ENCODE peak calls at places on chromosomes 13 and 19, in seven cellular contexts. One of them, this sample, is unnamed.

GRCh38 chr13:113724780-113725315 is 34.2 kb upstream of the TMEM255B start:
- DNase-seq in GM12878: peak
- DNase-seq in H1: no peak
- DNase-seq in SK-N-SH: peak
- DNase-seq in GM12891: peak
- DNase-seq in HepG2: peak
- DNase-seq in K562: peak
- DNase-seq in this sample: peak

GRCh38 chr13:113373811-113374485 is 10.0 kb upstream of the GRTP1 start:
- DNase-seq in K562: no peak
- DNase-seq in GM12891: no peak
- DNase-seq in GM12878: no peak
- DNase-seq in H1: no peak
- DNase-seq in SK-N-SH: no peak
- DNase-seq in HepG2: no peak
- DNase-seq in this sample: no peak

GRCh38 chr13:80131204-80131603 is 209.7 kb downstream of the SPRY2 start:
- DNase-seq in SK-N-SH: peak
- DNase-seq in K562: no peak
- DNase-seq in HepG2: no peak
- DNase-seq in H1: no peak
- DNase-seq in GM12891: no peak
- DNase-seq in GM12878: no peak
- DNase-seq in this sample: no peak

GRCh38 chr19:38549061-38549460 is 68.7 kb downstream of the MAP4K1 start:
- DNase-seq in GM12891: no peak
- DNase-seq in K562: no peak
- DNase-seq in GM12878: no peak
- DNase-seq in SK-N-SH: no peak
- DNase-seq in HepG2: no peak
- DNase-seq in H1: no peak
- DNase-seq in this sample: no peak

GRCh38 chr19:34096020-34096915 is 76.0 kb upstream of the LSM14A start:
- DNase-seq in K562: peak
- DNase-seq in GM12891: no peak
- DNase-seq in GM12878: no peak
- DNase-seq in SK-N-SH: peak
- DNase-seq in HepG2: peak
- DNase-seq in H1: no peak
- DNase-seq in this sample: no peak

GRCh38 chr13:50213526-50213925 is 198.3 kb downstream of the KCNRG start:
- DNase-seq in GM12891: no peak
- DNase-seq in SK-N-SH: no peak
- DNase-seq in GM12878: no peak
- DNase-seq in K562: no peak
- DNase-seq in H1: no peak
- DNase-seq in HepG2: no peak
- DNase-seq in this sample: no peak

GRCh38 chr13:48492123-48493075 is 40.5 kb downstream of the RCBTB2 start:
- DNase-seq in GM12878: peak
- DNase-seq in K562: no peak
- DNase-seq in H1: no peak
- DNase-seq in SK-N-SH: no peak
- DNase-seq in HepG2: no peak
- DNase-seq in GM12891: no peak
- DNase-seq in this sample: no peak

GRCh38 chr13:93169980-93170379 is 56.6 kb upstream of the GPC6 start:
- DNase-seq in GM12878: no peak
- DNase-seq in GM12891: no peak
- DNase-seq in K562: no peak
- DNase-seq in SK-N-SH: no peak
- DNase-seq in HepG2: peak
- DNase-seq in H1: no peak
- DNase-seq in this sample: no peak

GRCh38 chr19:46020819-46021125 is 2.1 kb downstream of the PGLYRP1 start:
- DNase-seq in HepG2: no peak
- DNase-seq in H1: no peak
- DNase-seq in SK-N-SH: no peak
- DNase-seq in K562: no peak
- DNase-seq in GM12891: no peak
- DNase-seq in GM12878: no peak
- DNase-seq in this sample: no peak

GRCh38 chr19:56109216-56109615 is 11.9 kb downstream of the ZNF787 start:
- DNase-seq in GM12891: no peak
- DNase-seq in K562: no peak
- DNase-seq in H1: no peak
- DNase-seq in SK-N-SH: no peak
- DNase-seq in GM12878: no peak
- DNase-seq in HepG2: no peak
- DNase-seq in this sample: no peak

GRCh38 chr19:56111601-56112312 is 9.3 kb downstream of the ZNF787 start:
- DNase-seq in SK-N-SH: peak
- DNase-seq in H1: no peak
- DNase-seq in GM12891: no peak
- DNase-seq in GM12878: no peak
- DNase-seq in K562: no peak
- DNase-seq in HepG2: peak
- DNase-seq in this sample: peak

GRCh38 chr19:56108447-56109195 is 12.5 kb downstream of the ZNF787 start:
- DNase-seq in GM12891: no peak
- DNase-seq in K562: no peak
- DNase-seq in GM12878: no peak
- DNase-seq in H1: no peak
- DNase-seq in SK-N-SH: no peak
- DNase-seq in HepG2: no peak
- DNase-seq in this sample: no peak

GRCh38 chr19:56112313-56112709 is 8.8 kb downstream of the ZNF787 start:
- DNase-seq in HepG2: no peak
- DNase-seq in K562: no peak
- DNase-seq in H1: no peak
- DNase-seq in SK-N-SH: peak
- DNase-seq in GM12891: no peak
- DNase-seq in GM12878: no peak
- DNase-seq in this sample: no peak

DNA sequence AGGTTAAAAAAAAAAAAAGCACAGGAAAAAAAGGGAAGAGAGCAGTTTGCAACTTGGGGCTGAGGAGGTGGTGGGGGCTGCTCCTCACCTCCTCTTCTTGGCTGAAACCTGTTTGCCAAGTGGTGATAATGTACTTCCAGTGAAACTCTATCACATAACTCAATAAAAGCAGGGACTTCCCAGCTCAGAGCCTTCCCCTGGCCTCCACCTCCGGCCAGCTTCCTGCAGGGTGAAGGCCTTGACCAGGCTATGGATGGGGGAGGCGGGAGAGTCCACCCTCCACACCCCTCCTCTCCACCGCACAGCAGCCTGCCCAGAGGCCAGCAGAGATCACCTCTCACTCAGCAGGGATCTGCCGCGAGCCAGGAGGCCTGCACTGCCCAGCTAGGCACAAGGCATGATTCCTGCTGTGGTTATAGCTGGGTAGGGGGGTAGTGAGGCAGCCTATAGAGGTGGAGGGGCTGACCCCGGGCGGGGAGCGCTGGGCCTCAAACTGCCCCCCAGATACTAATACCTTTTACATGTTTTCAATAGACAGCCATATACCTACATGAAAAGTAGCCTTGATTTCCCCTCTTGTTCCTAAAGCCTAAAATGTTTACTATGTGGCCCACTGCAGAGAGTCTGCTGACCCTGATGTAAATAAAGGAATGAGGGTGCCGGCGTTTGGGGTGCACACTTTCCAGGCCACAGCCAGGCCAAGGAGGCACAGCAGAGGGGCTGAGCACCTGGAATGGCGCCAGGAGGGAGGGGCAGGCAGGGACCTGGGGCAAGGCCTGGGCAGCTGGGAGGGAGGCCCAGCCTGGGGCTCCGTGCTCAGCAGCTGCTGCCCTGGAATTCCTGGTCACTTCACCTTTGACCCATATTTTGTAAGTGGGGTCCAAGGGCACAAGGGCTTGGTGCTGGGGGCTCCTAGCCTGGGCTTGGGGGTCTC is 10.3 kb downstream of the ZNF787 start:
- DNase-seq in K562: no peak
- DNase-seq in GM12878: no peak
- DNase-seq in GM12891: no peak
- DNase-seq in H1: no peak
- DNase-seq in HepG2: peak
- DNase-seq in SK-N-SH: peak
- DNase-seq in this sample: no peak
- TF ChIP-seq POLR2AphosphoS5 in K562: no peak
- TF ChIP-seq POLR2AphosphoS5 in GM12878: no peak
- TF ChIP-seq POLR2AphosphoS5 in GM12891: no peak
- TF ChIP-seq POLR2AphosphoS5 in H1: no peak
- TF ChIP-seq POLR2AphosphoS5 in HepG2: peak
- TF ChIP-seq POLR2AphosphoS5 in SK-N-SH: no peak
- TF ChIP-seq POLR2AphosphoS5 in this sample: no peak

GRCh38 chr13:21913010-21913409 is 242.1 kb downstream of the FGF9 start:
- DNase-seq in SK-N-SH: no peak
- DNase-seq in GM12891: no peak
- DNase-seq in GM12878: no peak
- DNase-seq in HepG2: no peak
- DNase-seq in K562: no peak
- DNase-seq in H1: no peak
- DNase-seq in this sample: no peak
- TF ChIP-seq TAF1 in SK-N-SH: no peak
- TF ChIP-seq TAF1 in GM12891: no peak
- TF ChIP-seq TAF1 in GM12878: no peak
- TF ChIP-seq TAF1 in HepG2: no peak
- TF ChIP-seq TAF1 in K562: no peak
- TF ChIP-seq TAF1 in H1: no peak
- TF ChIP-seq TAF1 in this sample: no peak

GRCh38 chr19:1265611-1266115 is 3.5 kb upstream of the CIRBP start:
- DNase-seq in HepG2: no peak
- DNase-seq in H1: no peak
- DNase-seq in SK-N-SH: no peak
- DNase-seq in GM12878: no peak
- DNase-seq in GM12891: no peak
- DNase-seq in K562: no peak
- DNase-seq in this sample: no peak
- TF ChIP-seq POLR2AphosphoS5 in HepG2: no peak
- TF ChIP-seq POLR2AphosphoS5 in H1: no peak
- TF ChIP-seq POLR2AphosphoS5 in SK-N-SH: no peak
- TF ChIP-seq POLR2AphosphoS5 in GM12878: no peak
- TF ChIP-seq POLR2AphosphoS5 in GM12891: no peak
- TF ChIP-seq POLR2AphosphoS5 in K562: no peak
- TF ChIP-seq POLR2AphosphoS5 in this sample: no peak

DNA sequence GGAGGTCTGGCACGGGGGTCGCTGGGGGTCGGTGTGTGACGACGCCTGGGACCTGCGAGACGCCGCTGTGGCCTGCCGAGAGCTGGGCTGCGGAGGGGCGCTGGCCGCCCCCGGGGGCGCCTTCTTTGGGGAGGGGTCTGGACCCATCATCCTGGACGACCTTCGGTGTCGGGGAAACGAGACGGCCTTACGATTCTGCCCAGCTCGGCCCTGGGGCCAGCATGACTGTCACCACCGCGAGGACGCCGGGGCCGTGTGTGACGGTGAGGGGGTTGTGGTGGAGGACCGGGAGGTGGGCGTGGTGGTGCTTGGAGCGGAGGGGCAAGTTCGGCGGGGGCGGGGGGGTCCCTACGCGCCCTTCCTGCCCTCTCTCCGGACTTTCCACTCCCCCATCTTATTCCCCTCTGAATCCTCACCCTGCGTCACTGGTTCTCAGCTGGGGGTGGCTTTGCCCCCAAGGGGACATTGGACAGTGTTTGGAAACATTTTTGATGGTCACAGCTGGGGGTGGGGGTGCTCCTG is 5.5 kb downstream of the SSC5D start:
- DNase-seq in H1: no peak
- DNase-seq in HepG2: no peak
- DNase-seq in GM12891: no peak
- DNase-seq in K562: no peak
- DNase-seq in GM12878: no peak
- DNase-seq in SK-N-SH: no peak
- DNase-seq in this sample: no peak
- TF ChIP-seq TAF1 in H1: no peak
- TF ChIP-seq TAF1 in HepG2: no peak
- TF ChIP-seq TAF1 in GM12891: no peak
- TF ChIP-seq TAF1 in K562: no peak
- TF ChIP-seq TAF1 in GM12878: no peak
- TF ChIP-seq TAF1 in SK-N-SH: no peak
- TF ChIP-seq TAF1 in this sample: no peak

GRCh38 chr19:1905863-1906375 is 720 bp downstream of the ADAT3 start:
- DNase-seq in HepG2: no peak
- DNase-seq in H1: no peak
- DNase-seq in SK-N-SH: no peak
- DNase-seq in GM12891: no peak
- DNase-seq in K562: no peak
- DNase-seq in GM12878: no peak
- DNase-seq in this sample: no peak

GRCh38 chr19:1905071-1905862 is at the start of the genes ADAT3 and SCAMP4:
- DNase-seq in H1: peak
- DNase-seq in GM12891: peak
- DNase-seq in GM12878: peak
- DNase-seq in HepG2: peak
- DNase-seq in K562: peak
- DNase-seq in SK-N-SH: peak
- DNase-seq in this sample: peak

GRCh38 chr19:1904385-1905070 is 671 bp upstream of the ADAT3 start:
- DNase-seq in GM12878: peak
- DNase-seq in GM12891: no peak
- DNase-seq in SK-N-SH: no peak
- DNase-seq in H1: peak
- DNase-seq in HepG2: no peak
- DNase-seq in K562: no peak
- DNase-seq in this sample: peak

GRCh38 chr19:1906985-1907562 is 1.9 kb downstream of the ADAT3 start:
- DNase-seq in K562: no peak
- DNase-seq in SK-N-SH: no peak
- DNase-seq in GM12878: no peak
- DNase-seq in H1: no peak
- DNase-seq in HepG2: no peak
- DNase-seq in GM12891: no peak
- DNase-seq in this sample: no peak

DNA sequence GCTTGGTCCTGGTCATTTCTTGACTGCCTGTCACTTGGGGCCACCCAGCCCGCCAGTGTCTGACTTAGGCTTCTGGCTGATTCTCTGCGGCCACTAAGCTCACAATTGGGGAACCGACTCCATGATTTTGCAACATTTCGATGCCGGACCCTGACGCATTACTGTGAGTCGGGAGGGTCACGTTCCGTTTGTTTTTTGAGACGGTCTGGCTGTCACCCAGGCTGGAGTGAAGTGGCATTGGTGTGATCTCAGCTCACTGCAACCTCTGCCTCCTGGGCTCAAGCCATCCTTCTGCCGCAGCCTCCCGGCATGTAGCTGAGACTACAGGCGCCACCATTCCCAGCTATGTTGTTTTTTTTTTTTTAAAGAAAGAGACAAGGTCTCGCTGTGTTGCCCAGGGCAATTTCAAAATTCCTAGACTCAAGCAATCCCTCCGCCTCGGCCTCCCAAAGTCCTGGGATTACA is 3.2 kb upstream of the ADAT3 start:
- DNase-seq in SK-N-SH: no peak
- DNase-seq in GM12878: no peak
- DNase-seq in H1: no peak
- DNase-seq in GM12891: no peak
- DNase-seq in HepG2: peak
- DNase-seq in K562: no peak
- DNase-seq in this sample: no peak
- TF ChIP-seq POLR2AphosphoS5 in SK-N-SH: no peak
- TF ChIP-seq POLR2AphosphoS5 in GM12878: no peak
- TF ChIP-seq POLR2AphosphoS5 in H1: no peak
- TF ChIP-seq POLR2AphosphoS5 in GM12891: no peak
- TF ChIP-seq POLR2AphosphoS5 in HepG2: no peak
- TF ChIP-seq POLR2AphosphoS5 in K562: no peak
- TF ChIP-seq POLR2AphosphoS5 in this sample: no peak